ENCODE peak calls at places on chromosomes 13 and 19, in seven cellular contexts. One of them, this sample, is unnamed. For H3K9me3, the result is how much of the 10 kb centered on the place peaks cover.

GRCh38 chr19:52679598-52679997 is 41.4 kb upstream of the ZNF83 start:
- DNase-seq in ovary: no peak
- DNase-seq in prostate gland: no peak
- DNase-seq in osteoblast: peak
- DNase-seq in CD4-positive, CD25-positive, alpha-beta regulatory T cell: no peak
- DNase-seq in fibroblast of lung: no peak
- DNase-seq in cardiac muscle cell: no peak
- DNase-seq in this sample: no peak

GRCh38 chr19:46297700-46298476 is 1.0 kb downstream of the HIF3A start:
- DNase-seq in cardiac muscle cell: no peak
- DNase-seq in osteoblast: peak
- DNase-seq in prostate gland: peak
- DNase-seq in CD4-positive, CD25-positive, alpha-beta regulatory T cell: no peak
- DNase-seq in ovary: peak
- DNase-seq in fibroblast of lung: peak
- DNase-seq in this sample: peak

GRCh38 chr13:45781553-45782326 is 69.8 kb downstream of the SIAH3 start:
- DNase-seq in osteoblast: no peak
- DNase-seq in ovary: peak
- DNase-seq in cardiac muscle cell: no peak
- DNase-seq in fibroblast of lung: peak
- DNase-seq in prostate gland: no peak
- DNase-seq in CD4-positive, CD25-positive, alpha-beta regulatory T cell: no peak
- DNase-seq in this sample: no peak

GRCh38 chr19:2064788-2065524 is 13.9 kb upstream of the MKNK2 start:
- DNase-seq in cardiac muscle cell: no peak
- DNase-seq in CD4-positive, CD25-positive, alpha-beta regulatory T cell: no peak
- DNase-seq in prostate gland: no peak
- DNase-seq in ovary: no peak
- DNase-seq in osteoblast: peak
- DNase-seq in fibroblast of lung: no peak
- DNase-seq in this sample: peak

GRCh38 chr19:39405930-39406655 is 554 bp upstream of the ZFP36 start:
- DNase-seq in fibroblast of lung: no peak
- DNase-seq in prostate gland: peak
- DNase-seq in cardiac muscle cell: no peak
- DNase-seq in CD4-positive, CD25-positive, alpha-beta regulatory T cell: peak
- DNase-seq in osteoblast: no peak
- DNase-seq in ovary: no peak
- DNase-seq in this sample: peak

GRCh38 chr19:19502808-19503602 is 12.3 kb downstream of the TSSK6 start:
- DNase-seq in CD4-positive, CD25-positive, alpha-beta regulatory T cell: no peak
- DNase-seq in osteoblast: peak
- DNase-seq in fibroblast of lung: no peak
- DNase-seq in ovary: no peak
- DNase-seq in cardiac muscle cell: no peak
- DNase-seq in prostate gland: no peak
- DNase-seq in this sample: no peak

GRCh38 chr13:57314897-57315520 is 148.0 kb downstream of the PRR20E start:
- DNase-seq in cardiac muscle cell: no peak
- DNase-seq in fibroblast of lung: no peak
- DNase-seq in prostate gland: no peak
- DNase-seq in CD4-positive, CD25-positive, alpha-beta regulatory T cell: no peak
- DNase-seq in ovary: no peak
- DNase-seq in osteoblast: no peak
- DNase-seq in this sample: no peak

GRCh38 chr13:75751350-75751749 is 115.2 kb downstream of the LMO7 start:
- DNase-seq in CD4-positive, CD25-positive, alpha-beta regulatory T cell: no peak
- DNase-seq in prostate gland: no peak
- DNase-seq in osteoblast: no peak
- DNase-seq in fibroblast of lung: no peak
- DNase-seq in cardiac muscle cell: no peak
- DNase-seq in ovary: no peak
- DNase-seq in this sample: no peak

GRCh38 chr13:80047406-80047805 is 293.5 kb downstream of the SPRY2 start:
- DNase-seq in ovary: no peak
- DNase-seq in CD4-positive, CD25-positive, alpha-beta regulatory T cell: no peak
- DNase-seq in cardiac muscle cell: no peak
- DNase-seq in prostate gland: peak
- DNase-seq in osteoblast: no peak
- DNase-seq in fibroblast of lung: peak
- DNase-seq in this sample: no peak

GRCh38 chr13:48842316-48842715 is 133.4 kb upstream of the FNDC3A start:
- DNase-seq in ovary: no peak
- DNase-seq in osteoblast: no peak
- DNase-seq in fibroblast of lung: no peak
- DNase-seq in cardiac muscle cell: no peak
- DNase-seq in prostate gland: no peak
- DNase-seq in CD4-positive, CD25-positive, alpha-beta regulatory T cell: no peak
- DNase-seq in this sample: no peak

GRCh38 chr13:112840472-112841302 is 128.3 kb upstream of the MCF2L start:
- DNase-seq in ovary: no peak
- DNase-seq in prostate gland: no peak
- DNase-seq in fibroblast of lung: no peak
- DNase-seq in osteoblast: peak
- DNase-seq in cardiac muscle cell: no peak
- DNase-seq in CD4-positive, CD25-positive, alpha-beta regulatory T cell: no peak
- DNase-seq in this sample: no peak

DNA sequence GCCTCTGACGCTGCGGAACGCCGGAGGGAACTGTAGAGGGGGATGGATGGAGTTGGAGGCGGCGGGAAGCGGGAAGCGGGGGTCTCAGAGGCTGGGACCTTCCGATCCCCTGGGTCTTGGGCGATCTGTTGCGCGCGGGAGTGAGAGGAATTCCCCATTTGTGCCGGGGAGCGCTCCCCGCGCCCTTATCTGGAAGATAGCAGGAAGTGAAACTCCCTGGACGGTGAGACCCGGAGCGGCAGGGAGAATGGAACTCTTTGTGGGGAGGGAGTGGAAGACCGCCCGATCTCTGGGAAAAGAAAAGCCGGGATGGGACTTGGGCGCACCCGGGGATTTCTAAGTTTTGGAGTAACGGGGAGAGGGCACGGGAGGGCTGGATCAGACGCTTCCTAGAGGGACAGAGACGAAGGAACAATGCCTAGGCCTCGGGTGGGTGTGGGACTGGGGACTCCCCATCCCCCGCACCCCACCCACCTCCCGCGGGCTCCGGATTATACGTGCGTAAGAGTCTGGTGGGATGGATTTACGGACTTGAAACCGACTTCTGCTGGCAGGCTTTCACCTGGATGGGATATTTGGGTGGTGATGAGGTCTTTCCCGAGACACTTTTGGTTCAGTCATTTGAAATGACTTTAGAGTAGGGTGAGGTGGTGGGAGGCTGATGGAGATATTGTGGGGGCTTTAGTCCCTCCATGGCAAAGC is 495 bp downstream of the LSR start:
- DNase-seq in prostate gland: peak
- DNase-seq in cardiac muscle cell: no peak
- DNase-seq in CD4-positive, CD25-positive, alpha-beta regulatory T cell: no peak
- DNase-seq in ovary: peak
- DNase-seq in fibroblast of lung: no peak
- DNase-seq in osteoblast: peak
- DNase-seq in this sample: peak
- H3K4me3 ChIP-seq in prostate gland: peak
- H3K4me3 ChIP-seq in cardiac muscle cell: peak
- H3K4me3 ChIP-seq in CD4-positive, CD25-positive, alpha-beta regulatory T cell: peak
- H3K4me3 ChIP-seq in ovary: peak
- H3K4me3 ChIP-seq in fibroblast of lung: no peak
- H3K4me3 ChIP-seq in osteoblast: no peak
- H3K4me3 ChIP-seq in this sample: peak

GRCh38 chr19:58009301-58009665 is 6.7 kb upstream of the ZNF606 start:
- DNase-seq in CD4-positive, CD25-positive, alpha-beta regulatory T cell: no peak
- DNase-seq in cardiac muscle cell: no peak
- DNase-seq in fibroblast of lung: no peak
- DNase-seq in prostate gland: no peak
- DNase-seq in ovary: no peak
- DNase-seq in osteoblast: no peak
- DNase-seq in this sample: no peak
- H3K9me3 ChIP-seq in CD4-positive, CD25-positive, alpha-beta regulatory T cell: under half
- H3K9me3 ChIP-seq in cardiac muscle cell: under half
- H3K9me3 ChIP-seq in fibroblast of lung: under half
- H3K9me3 ChIP-seq in prostate gland: under half
- H3K9me3 ChIP-seq in ovary: under half
- H3K9me3 ChIP-seq in osteoblast: under half
- H3K9me3 ChIP-seq in this sample: under half

GRCh38 chr19:48835734-48836088 is 580 bp downstream of the HSD17B14 start:
- DNase-seq in prostate gland: peak
- DNase-seq in osteoblast: peak
- DNase-seq in fibroblast of lung: peak
- DNase-seq in ovary: peak
- DNase-seq in CD4-positive, CD25-positive, alpha-beta regulatory T cell: peak
- DNase-seq in cardiac muscle cell: peak
- DNase-seq in this sample: peak

GRCh38 chr19:48836089-48837017 is at the start of gene HSD17B14:
- DNase-seq in fibroblast of lung: peak
- DNase-seq in prostate gland: no peak
- DNase-seq in CD4-positive, CD25-positive, alpha-beta regulatory T cell: no peak
- DNase-seq in cardiac muscle cell: peak
- DNase-seq in osteoblast: peak
- DNase-seq in ovary: peak
- DNase-seq in this sample: no peak

GRCh38 chr19:48833977-48834376 is 2.3 kb downstream of the HSD17B14 start:
- DNase-seq in prostate gland: no peak
- DNase-seq in fibroblast of lung: no peak
- DNase-seq in osteoblast: no peak
- DNase-seq in cardiac muscle cell: no peak
- DNase-seq in CD4-positive, CD25-positive, alpha-beta regulatory T cell: no peak
- DNase-seq in ovary: no peak
- DNase-seq in this sample: no peak

GRCh38 chr19:48837586-48838191 is 1.4 kb upstream of the HSD17B14 start:
- DNase-seq in cardiac muscle cell: no peak
- DNase-seq in prostate gland: no peak
- DNase-seq in CD4-positive, CD25-positive, alpha-beta regulatory T cell: no peak
- DNase-seq in fibroblast of lung: no peak
- DNase-seq in ovary: no peak
- DNase-seq in osteoblast: no peak
- DNase-seq in this sample: no peak

DNA sequence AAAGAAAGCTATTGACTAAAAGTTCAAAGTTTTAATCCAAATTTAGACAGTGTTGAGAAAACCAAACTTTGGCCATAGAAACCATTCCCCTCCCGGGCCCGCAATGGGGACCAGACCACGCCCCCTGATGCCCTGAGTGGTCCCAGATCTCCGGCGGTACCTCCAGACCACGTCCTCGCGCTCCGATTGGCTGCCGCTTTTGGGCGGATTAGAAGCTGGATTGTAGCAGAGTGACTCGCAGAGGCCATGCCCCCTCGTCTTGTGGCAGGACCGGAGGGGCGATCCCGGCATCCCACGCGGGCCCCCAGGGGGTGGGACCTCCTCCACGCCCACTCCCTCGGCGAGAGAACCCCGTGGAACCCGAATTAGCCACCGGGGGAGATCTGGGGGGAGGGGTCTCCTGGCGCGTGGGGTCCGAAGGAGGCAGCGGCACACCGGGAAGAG is 812 bp upstream of the HSD17B14 start:
- DNase-seq in cardiac muscle cell: peak
- DNase-seq in prostate gland: peak
- DNase-seq in osteoblast: peak
- DNase-seq in ovary: peak
- DNase-seq in CD4-positive, CD25-positive, alpha-beta regulatory T cell: peak
- DNase-seq in fibroblast of lung: peak
- DNase-seq in this sample: peak
- H3K4me3 ChIP-seq in cardiac muscle cell: peak
- H3K4me3 ChIP-seq in prostate gland: no peak
- H3K4me3 ChIP-seq in osteoblast: peak
- H3K4me3 ChIP-seq in ovary: peak
- H3K4me3 ChIP-seq in CD4-positive, CD25-positive, alpha-beta regulatory T cell: no peak
- H3K4me3 ChIP-seq in fibroblast of lung: peak
- H3K4me3 ChIP-seq in this sample: peak

GRCh38 chr19:57719424-57719823 is 8.0 kb downstream of the ZNF671 start:
- DNase-seq in cardiac muscle cell: no peak
- DNase-seq in osteoblast: no peak
- DNase-seq in prostate gland: no peak
- DNase-seq in ovary: no peak
- DNase-seq in fibroblast of lung: no peak
- DNase-seq in CD4-positive, CD25-positive, alpha-beta regulatory T cell: no peak
- DNase-seq in this sample: no peak
- H3K9me3 ChIP-seq in cardiac muscle cell: under half
- H3K9me3 ChIP-seq in osteoblast: under half
- H3K9me3 ChIP-seq in prostate gland: under half
- H3K9me3 ChIP-seq in ovary: under half
- H3K9me3 ChIP-seq in fibroblast of lung: under half
- H3K9me3 ChIP-seq in CD4-positive, CD25-positive, alpha-beta regulatory T cell: half or more
- H3K9me3 ChIP-seq in this sample: half or more

DNA sequence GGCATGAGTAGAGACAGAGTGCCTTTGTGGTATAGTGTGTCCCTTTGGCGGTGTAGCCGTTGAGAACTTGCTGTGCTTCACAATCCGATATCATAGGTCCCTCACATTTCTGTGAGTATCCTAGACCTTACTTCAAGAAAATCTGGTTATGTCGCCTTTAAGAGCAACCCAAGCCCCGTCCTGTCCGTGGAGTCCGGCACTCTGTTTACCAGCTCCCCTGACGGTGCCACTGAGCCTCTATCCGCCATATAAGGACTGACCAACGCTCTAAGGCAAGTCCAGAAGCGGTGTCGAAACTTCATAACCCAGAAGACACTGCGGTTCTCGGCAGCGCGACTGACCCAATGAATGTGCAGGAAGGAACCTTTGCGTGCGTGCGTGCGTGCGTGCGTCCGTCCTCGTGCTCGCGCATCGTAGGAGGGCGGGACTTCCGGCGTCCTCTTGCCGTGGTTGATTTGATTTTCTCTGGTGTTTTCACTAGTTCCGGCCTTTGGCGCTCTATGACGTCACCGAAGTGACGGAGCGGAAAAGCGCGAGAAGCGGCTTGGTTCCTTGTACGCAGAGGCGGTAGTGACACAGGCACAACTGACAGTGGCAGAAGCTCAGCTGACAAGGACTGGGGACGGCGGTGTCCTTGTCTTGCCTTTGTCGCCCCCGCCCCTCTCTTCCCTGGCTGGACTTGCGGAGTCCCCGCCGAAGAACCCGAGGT is at the start of the genes TRAPPC2B and ZNF547:
- DNase-seq in osteoblast: peak
- DNase-seq in prostate gland: peak
- DNase-seq in fibroblast of lung: peak
- DNase-seq in ovary: peak
- DNase-seq in CD4-positive, CD25-positive, alpha-beta regulatory T cell: peak
- DNase-seq in cardiac muscle cell: peak
- DNase-seq in this sample: peak
- H3K4me3 ChIP-seq in osteoblast: peak
- H3K4me3 ChIP-seq in prostate gland: peak
- H3K4me3 ChIP-seq in fibroblast of lung: peak
- H3K4me3 ChIP-seq in ovary: peak
- H3K4me3 ChIP-seq in CD4-positive, CD25-positive, alpha-beta regulatory T cell: peak
- H3K4me3 ChIP-seq in cardiac muscle cell: peak
- H3K4me3 ChIP-seq in this sample: peak

This sample was measured in right atrium auricular region.